ENCODE peak calls at places on chromosomes 4 and X, in six cellular contexts. One of them, this sample, is unnamed.

GRCh38 chr4:78662661-78663060 is 111.1 kb downstream of the ANXA3 start:
- DNase-seq in activated CD8-positive, alpha-beta memory T cell treated with anti-CD3 and anti-CD28 coated beads, Interleukin-2, amount 50 U/mL, for 4 hours: no peak
- DNase-seq in mammary epithelial cell: no peak
- DNase-seq in pancreas: no peak
- DNase-seq in M059J: no peak
- DNase-seq in T follicular helper cell: no peak
- DNase-seq in this sample: no peak

GRCh38 chr4:125520258-125520990 is 205.7 kb downstream of the FAT4 start:
- DNase-seq in activated CD8-positive, alpha-beta memory T cell treated with anti-CD3 and anti-CD28 coated beads, Interleukin-2, amount 50 U/mL, for 4 hours: no peak
- DNase-seq in mammary epithelial cell: no peak
- DNase-seq in pancreas: no peak
- DNase-seq in M059J: peak
- DNase-seq in T follicular helper cell: no peak
- DNase-seq in this sample: no peak

GRCh38 chr4:140395668-140396067 is 22.2 kb downstream of the SCOC start:
- DNase-seq in activated CD8-positive, alpha-beta memory T cell treated with anti-CD3 and anti-CD28 coated beads, Interleukin-2, amount 50 U/mL, for 4 hours: no peak
- DNase-seq in mammary epithelial cell: no peak
- DNase-seq in pancreas: no peak
- DNase-seq in M059J: peak
- DNase-seq in T follicular helper cell: no peak
- DNase-seq in this sample: no peak

GRCh38 chr4:108596389-108596788 is 24.0 kb upstream of the RPL34 start:
- DNase-seq in activated CD8-positive, alpha-beta memory T cell treated with anti-CD3 and anti-CD28 coated beads, Interleukin-2, amount 50 U/mL, for 4 hours: no peak
- DNase-seq in mammary epithelial cell: no peak
- DNase-seq in pancreas: no peak
- DNase-seq in M059J: no peak
- DNase-seq in T follicular helper cell: no peak
- DNase-seq in this sample: no peak

GRCh38 chrX:69493193-69493592 is 10.9 kb upstream of the NALF2 start:
- DNase-seq in activated CD8-positive, alpha-beta memory T cell treated with anti-CD3 and anti-CD28 coated beads, Interleukin-2, amount 50 U/mL, for 4 hours: no peak
- DNase-seq in mammary epithelial cell: peak
- DNase-seq in pancreas: peak
- DNase-seq in M059J: peak
- DNase-seq in T follicular helper cell: peak
- DNase-seq in this sample: no peak

GRCh38 chr4:153166971-153167501 is 37.2 kb upstream of the TRIM2 start:
- DNase-seq in activated CD8-positive, alpha-beta memory T cell treated with anti-CD3 and anti-CD28 coated beads, Interleukin-2, amount 50 U/mL, for 4 hours: no peak
- DNase-seq in mammary epithelial cell: peak
- DNase-seq in pancreas: no peak
- DNase-seq in M059J: peak
- DNase-seq in T follicular helper cell: no peak
- DNase-seq in this sample: no peak

GRCh38 chr4:4787421-4787820 is 72.0 kb upstream of the MSX1 start:
- DNase-seq in activated CD8-positive, alpha-beta memory T cell treated with anti-CD3 and anti-CD28 coated beads, Interleukin-2, amount 50 U/mL, for 4 hours: no peak
- DNase-seq in mammary epithelial cell: no peak
- DNase-seq in pancreas: no peak
- DNase-seq in M059J: no peak
- DNase-seq in T follicular helper cell: no peak
- DNase-seq in this sample: no peak

GRCh38 chrX:150365953-150366911 is 3.1 kb downstream of the MAMLD1 start:
- DNase-seq in activated CD8-positive, alpha-beta memory T cell treated with anti-CD3 and anti-CD28 coated beads, Interleukin-2, amount 50 U/mL, for 4 hours: no peak
- DNase-seq in mammary epithelial cell: peak
- DNase-seq in pancreas: peak
- DNase-seq in M059J: peak
- DNase-seq in T follicular helper cell: no peak
- DNase-seq in this sample: no peak

GRCh38 chr4:76504613-76505465 is 69.8 kb downstream of the SHROOM3 start:
- DNase-seq in activated CD8-positive, alpha-beta memory T cell treated with anti-CD3 and anti-CD28 coated beads, Interleukin-2, amount 50 U/mL, for 4 hours: no peak
- DNase-seq in mammary epithelial cell: peak
- DNase-seq in pancreas: no peak
- DNase-seq in M059J: peak
- DNase-seq in T follicular helper cell: no peak
- DNase-seq in this sample: peak

GRCh38 chr4:73897380-73898136 is 28.4 kb downstream of the CXCL1 start:
- DNase-seq in activated CD8-positive, alpha-beta memory T cell treated with anti-CD3 and anti-CD28 coated beads, Interleukin-2, amount 50 U/mL, for 4 hours: no peak
- DNase-seq in mammary epithelial cell: peak
- DNase-seq in pancreas: no peak
- DNase-seq in M059J: no peak
- DNase-seq in T follicular helper cell: no peak
- DNase-seq in this sample: no peak

GRCh38 chrX:48761674-48762471 is at the start of gene GLOD5:
- DNase-seq in activated CD8-positive, alpha-beta memory T cell treated with anti-CD3 and anti-CD28 coated beads, Interleukin-2, amount 50 U/mL, for 4 hours: no peak
- DNase-seq in mammary epithelial cell: peak
- DNase-seq in pancreas: peak
- DNase-seq in M059J: peak
- DNase-seq in T follicular helper cell: no peak
- DNase-seq in this sample: no peak

GRCh38 chrX:9862953-9863352 is 76.7 kb downstream of the SHROOM2 start:
- DNase-seq in activated CD8-positive, alpha-beta memory T cell treated with anti-CD3 and anti-CD28 coated beads, Interleukin-2, amount 50 U/mL, for 4 hours: no peak
- DNase-seq in mammary epithelial cell: no peak
- DNase-seq in pancreas: no peak
- DNase-seq in M059J: no peak
- DNase-seq in T follicular helper cell: no peak
- DNase-seq in this sample: no peak

GRCh38 chr4:133147365-133147821 is 1.7 kb upstream of the PCDH10 start:
- DNase-seq in activated CD8-positive, alpha-beta memory T cell treated with anti-CD3 and anti-CD28 coated beads, Interleukin-2, amount 50 U/mL, for 4 hours: no peak
- DNase-seq in mammary epithelial cell: no peak
- DNase-seq in pancreas: no peak
- DNase-seq in M059J: peak
- DNase-seq in T follicular helper cell: no peak
- DNase-seq in this sample: no peak

GRCh38 chrX:133638285-133638684 is 223.0 kb upstream of the GPC4 start:
- DNase-seq in activated CD8-positive, alpha-beta memory T cell treated with anti-CD3 and anti-CD28 coated beads, Interleukin-2, amount 50 U/mL, for 4 hours: no peak
- DNase-seq in mammary epithelial cell: peak
- DNase-seq in pancreas: no peak
- DNase-seq in M059J: peak
- DNase-seq in T follicular helper cell: no peak
- DNase-seq in this sample: no peak

GRCh38 chr4:52789774-52790173 is 38.5 kb upstream of the ERVMER34-1 start:
- DNase-seq in activated CD8-positive, alpha-beta memory T cell treated with anti-CD3 and anti-CD28 coated beads, Interleukin-2, amount 50 U/mL, for 4 hours: no peak
- DNase-seq in mammary epithelial cell: no peak
- DNase-seq in pancreas: no peak
- DNase-seq in M059J: no peak
- DNase-seq in T follicular helper cell: no peak
- DNase-seq in this sample: no peak

GRCh38 chrX:114073926-114074325 is 510.0 kb upstream of the HTR2C start:
- DNase-seq in activated CD8-positive, alpha-beta memory T cell treated with anti-CD3 and anti-CD28 coated beads, Interleukin-2, amount 50 U/mL, for 4 hours: no peak
- DNase-seq in mammary epithelial cell: no peak
- DNase-seq in pancreas: no peak
- DNase-seq in M059J: no peak
- DNase-seq in T follicular helper cell: no peak
- DNase-seq in this sample: no peak

GRCh38 chr4:144787365-144788263 is 141.7 kb downstream of the HHIP start:
- DNase-seq in activated CD8-positive, alpha-beta memory T cell treated with anti-CD3 and anti-CD28 coated beads, Interleukin-2, amount 50 U/mL, for 4 hours: no peak
- DNase-seq in mammary epithelial cell: peak
- DNase-seq in pancreas: no peak
- DNase-seq in M059J: peak
- DNase-seq in T follicular helper cell: no peak
- DNase-seq in this sample: no peak

GRCh38 chr4:140144937-140145336 is 9.0 kb downstream of the MAML3 start:
- DNase-seq in activated CD8-positive, alpha-beta memory T cell treated with anti-CD3 and anti-CD28 coated beads, Interleukin-2, amount 50 U/mL, for 4 hours: no peak
- DNase-seq in mammary epithelial cell: no peak
- DNase-seq in pancreas: no peak
- DNase-seq in M059J: no peak
- DNase-seq in T follicular helper cell: no peak
- DNase-seq in this sample: no peak

GRCh38 chr4:150385606-150386005 is 196.3 kb upstream of the MAB21L2 start:
- DNase-seq in activated CD8-positive, alpha-beta memory T cell treated with anti-CD3 and anti-CD28 coated beads, Interleukin-2, amount 50 U/mL, for 4 hours: no peak
- DNase-seq in mammary epithelial cell: peak
- DNase-seq in pancreas: no peak
- DNase-seq in M059J: peak
- DNase-seq in T follicular helper cell: no peak
- DNase-seq in this sample: no peak

This sample was measured in memory B cell.